ENCODE peak calls at places on chromosomes 11 and 22, in six cellular contexts. V, T, P, J, H and G are unnamed samples. For H3K9me3, the result is how much of the 10 kb centered on the place peaks cover.

GRCh38 chr11:33177676-33178336 is 16.5 kb upstream of the CSTF3 start:
- DNase-seq in H (no peak), J (no peak), P (no peak), V (no peak), T (no peak), G (no peak)

GRCh38 chr11:131464481-131464880 is 94.1 kb downstream of the NTM start:
- DNase-seq in P (no peak), V (no peak), J (no peak), T (no peak), H (no peak), G (no peak)

GRCh38 chr11:38927993-38928392 is 2330.0 kb upstream of the RAG2 start:
- DNase-seq in H (no peak), P (peak), T (no peak), J (no peak), V (no peak), G (no peak)

GRCh38 chr22:37669586-37669985 is 5.8 kb upstream of the LGALS1 start:
- DNase-seq in T (no peak), J (no peak), P (no peak), H (no peak), V (peak), G (no peak)

GRCh38 chr11:2586793-2587131 is 113.0 kb downstream of the KCNQ1OT1 start:
- DNase-seq in T (no peak), H (peak), V (no peak), J (no peak), P (no peak), G (no peak)

GRCh38 chr11:128448487-128448886 is 138.9 kb downstream of the ETS1 start:
- DNase-seq in P (peak), V (no peak), H (no peak), T (no peak), J (no peak), G (no peak)

GRCh38 chr11:7846003-7846402 is 49.3 kb upstream of the OR5P2 start:
- DNase-seq in H (no peak), V (no peak), T (no peak), P (no peak), J (no peak), G (no peak)

GRCh38 chr11:77127674-77127968 is 425 bp upstream of the MYO7A start:
- DNase-seq in P (no peak), H (no peak), V (no peak), J (no peak), T (no peak), G (no peak)

GRCh38 chr11:46693597-46694012 is 6.8 kb downstream of the ARHGAP1 start:
- DNase-seq in V (no peak), P (peak), J (no peak), H (no peak), T (no peak), G (no peak)

GRCh38 chr11:27291302-27291889 is 71.6 kb downstream of the CCDC34 start:
- DNase-seq in V (no peak), P (peak), T (no peak), H (peak), J (no peak), G (peak)

GRCh38 chr11:25650319-25650718 is 681.6 kb upstream of the ANO3 start:
- DNase-seq in J (no peak), H (no peak), P (no peak), V (no peak), T (no peak), G (no peak)

GRCh38 chr22:47056361-47056760 is 293.9 kb downstream of the TBC1D22A start:
- DNase-seq in P (no peak), V (no peak), H (no peak), J (no peak), T (no peak), G (no peak)

GRCh38 chr11:73072935-73073481 is 69.1 kb downstream of the FCHSD2 start:
- DNase-seq in J (no peak), P (peak), H (no peak), T (no peak), V (peak), G (no peak)

DNA sequence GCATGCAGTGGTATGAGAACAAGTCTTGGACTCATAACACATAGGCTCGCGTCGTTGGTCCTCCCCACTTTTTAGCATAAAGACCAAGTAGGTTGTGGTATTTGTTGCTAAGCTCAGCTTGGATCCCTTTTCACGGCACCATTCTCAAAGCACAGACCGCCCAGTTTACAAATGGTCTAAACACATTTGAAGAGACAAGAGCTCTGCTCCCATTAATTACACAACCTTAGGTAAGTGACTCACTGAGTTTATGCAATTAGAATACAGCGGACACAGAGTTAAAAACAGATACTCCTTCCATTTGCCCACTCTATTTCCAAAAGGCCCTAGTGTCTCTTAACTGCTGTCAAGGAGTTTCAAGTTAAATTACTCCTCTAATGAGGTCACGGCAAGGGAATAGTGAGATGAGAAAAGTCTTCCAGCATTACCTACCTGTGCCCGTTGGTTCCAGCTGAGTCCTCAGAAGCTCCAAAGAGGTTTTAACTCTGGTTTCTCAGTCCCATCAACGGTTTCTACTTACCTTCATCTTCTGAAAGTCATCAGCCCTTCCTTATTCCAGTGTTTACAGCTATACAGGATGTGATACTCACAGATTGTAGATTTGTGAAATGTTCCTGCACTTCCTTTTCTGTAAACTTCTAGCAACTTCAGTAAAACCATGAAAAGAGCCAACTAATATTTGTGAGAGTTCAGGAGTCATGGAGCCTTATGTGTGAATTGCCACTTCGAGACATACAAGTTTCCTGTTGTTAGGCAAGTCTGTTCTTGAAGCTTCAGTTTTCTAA is at the start of gene MS4A6A:
- DNase-seq in H (no peak), V (no peak), P (no peak), J (no peak), T (no peak), G (no peak)
- H3K27ac ChIP-seq in H (no peak), V (no peak), P (no peak), J (no peak), T (no peak), G (no peak)

GRCh38 chr22:43704051-43704450 is 108.1 kb downstream of the EFCAB6 start:
- DNase-seq in P (no peak), T (no peak), J (no peak), V (no peak), H (no peak), G (no peak)
- H3K4me3 ChIP-seq in P (no peak), T (no peak), J (no peak), V (no peak), H (no peak), G (no peak)

GRCh38 chr11:101045415-101045814 is 84.2 kb downstream of the PGR start:
- DNase-seq in V (no peak), T (no peak), J (no peak), H (no peak), P (no peak), G (no peak)
- H3K9me3 ChIP-seq in V (under half), T (under half), J (under half), H (under half), P (under half), G (under half)

GRCh38 chr11:69303427-69303826 is 9.5 kb downstream of the MYEOV start:
- DNase-seq in T (no peak), P (no peak), H (no peak), J (no peak), V (no peak), G (no peak)

GRCh38 chr11:69302447-69302846 is 8.5 kb downstream of the MYEOV start:
- DNase-seq in V (no peak), T (no peak), J (no peak), H (no peak), P (no peak), G (no peak)

GRCh38 chr11:69301033-69301490 is 7.1 kb downstream of the MYEOV start:
- DNase-seq in J (no peak), H (no peak), P (no peak), V (no peak), T (no peak), G (no peak)

GRCh38 chr11:69300124-69301032 is 6.4 kb downstream of the MYEOV start:
- DNase-seq in J (no peak), P (peak), H (no peak), V (no peak), T (no peak), G (no peak)

DNA sequence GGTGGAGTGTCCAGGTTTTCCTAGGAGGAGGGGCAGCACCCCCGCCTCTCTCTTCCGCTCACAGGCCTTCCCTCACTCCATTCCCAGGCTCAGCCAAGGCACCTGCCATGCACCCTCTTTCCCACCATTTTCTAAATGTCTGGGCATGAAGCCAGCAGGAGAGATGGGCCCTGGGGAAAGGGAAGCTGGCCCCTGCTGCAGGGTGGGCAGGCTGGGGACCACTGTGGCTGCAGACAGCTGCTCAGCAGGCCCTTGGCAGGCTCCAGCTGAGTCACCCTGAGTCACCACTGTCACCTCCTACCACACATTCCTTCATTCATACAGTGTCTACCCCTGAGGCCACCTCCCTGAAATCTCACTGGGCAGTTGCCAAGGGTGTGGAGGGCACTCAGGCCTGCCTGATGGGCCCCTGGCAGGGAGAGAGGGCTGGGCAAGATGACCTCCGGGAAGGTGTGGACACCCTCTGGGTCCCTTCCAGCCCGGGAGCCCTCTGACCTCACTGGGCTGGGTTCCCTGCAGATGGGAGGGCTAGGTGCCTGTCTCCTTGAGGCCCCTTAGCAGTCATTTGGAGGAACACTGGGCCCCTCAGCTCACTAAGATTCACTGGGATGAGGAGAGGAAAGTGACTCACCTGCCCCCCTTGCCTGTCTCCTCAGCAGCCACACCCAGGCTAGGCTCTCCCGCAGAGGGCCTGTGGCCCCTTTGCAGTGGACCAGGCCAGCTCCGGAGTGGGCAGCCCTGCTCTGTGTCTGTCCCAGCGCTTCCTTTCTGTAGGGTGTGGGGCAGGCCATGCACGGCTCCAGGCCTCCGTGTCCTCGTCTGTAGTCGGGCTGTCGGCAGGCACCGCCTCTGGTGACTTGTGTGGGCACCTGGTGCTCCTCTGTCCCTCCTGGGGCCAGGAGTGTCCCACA is 7.8 kb downstream of the MYEOV start:
- DNase-seq in H (no peak), J (peak), T (no peak), P (peak), V (peak), G (peak)
- H3K27ac ChIP-seq in H (no peak), J (peak), T (no peak), P (peak), V (peak), G (peak)

DNA sequence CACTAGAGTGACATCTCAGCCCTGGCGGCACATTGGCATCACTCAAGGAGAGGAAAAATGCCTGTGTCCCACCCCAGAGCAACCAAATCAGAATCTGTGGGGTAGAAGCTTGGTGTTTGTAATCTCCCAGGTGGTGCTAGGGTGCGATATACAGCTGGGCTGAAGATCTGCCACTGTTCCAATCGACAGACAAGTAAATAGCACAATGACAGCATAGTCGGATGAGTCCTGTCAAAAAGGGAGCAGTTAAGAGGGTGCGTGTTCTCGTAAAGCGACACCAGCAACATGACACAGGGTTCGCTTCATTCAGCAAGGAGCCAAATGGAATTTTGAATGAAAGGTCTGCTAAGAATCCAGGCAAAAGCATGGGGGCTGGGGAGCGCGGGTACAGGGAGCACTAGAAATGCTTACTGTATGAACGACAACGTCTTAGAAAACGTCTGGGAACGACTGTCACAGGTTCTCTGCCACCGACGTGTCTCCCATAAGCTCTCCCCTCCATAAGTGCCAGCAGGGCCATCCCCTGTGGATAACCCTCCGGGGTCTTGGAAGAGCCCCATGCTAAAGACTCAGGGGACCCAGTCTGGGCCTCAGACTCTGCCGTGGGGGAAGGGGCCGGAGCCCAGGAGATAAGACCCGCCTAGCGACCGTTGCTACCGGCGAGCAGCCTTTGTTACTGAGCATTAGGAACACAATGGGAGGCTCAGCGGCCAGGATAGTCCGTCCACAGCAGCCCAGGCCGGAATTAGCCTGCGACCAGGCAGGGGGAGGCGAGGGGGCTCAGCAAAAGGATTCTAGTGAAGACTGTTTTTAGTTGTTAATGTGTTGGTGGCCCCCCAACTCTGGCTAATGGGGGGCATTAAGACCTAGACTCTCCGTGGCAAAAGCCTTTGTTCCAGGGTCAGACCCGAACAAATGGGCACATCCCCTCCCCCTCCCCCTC is 20.8 kb downstream of the ADA2 start:
- DNase-seq in J (no peak), T (no peak), P (no peak), V (no peak), H (peak), G (no peak)
- H3K4me3 ChIP-seq in J (peak), T (no peak), P (no peak), V (no peak), H (no peak), G (peak)

GRCh38 chr11:106468531-106468930 is 391.1 kb downstream of the AASDHPPT start:
- DNase-seq in P (no peak), V (no peak), J (no peak), H (no peak), T (no peak), G (no peak)
- H3K9me3 ChIP-seq in P (under half), V (under half), J (under half), H (under half), T (under half), G (under half)